ENCODE peak calls at places on chromosomes 1 and 21, in five cellular contexts. W is ascending aorta, A is suprapubic skin, U is fibroblast of pulmonary artery, M is GM12865. Y is an unnamed sample.

GRCh38 chr1:23356451-23356850 is 12.4 kb upstream of the HNRNPR start:
- DNase-seq in M (no peak), U (no peak), W (no peak), A (no peak), Y (no peak)

GRCh38 chr1:246275036-246275435 is 232.0 kb downstream of the SMYD3 start:
- DNase-seq in M (no peak), W (no peak), U (no peak), A (no peak), Y (no peak)

GRCh38 chr1:21217812-21218596 is 41.3 kb upstream of the EIF4G3 start:
- DNase-seq in M (no peak), A (no peak), W (no peak), U (peak), Y (no peak)

GRCh38 chr1:6603424-6603850 is 768 bp upstream of the KLHL21 start:
- DNase-seq in U (peak), A (no peak), W (no peak), M (peak), Y (no peak)

GRCh38 chr1:110494036-110494435 is 24.9 kb downstream of the KCNA10 start:
- DNase-seq in M (no peak), U (no peak), A (no peak), W (no peak), Y (no peak)

GRCh38 chr1:37807220-37807554 is 403 bp upstream of the C1orf122 start:
- DNase-seq in M (no peak), U (no peak), A (no peak), W (no peak), Y (no peak)

GRCh38 chr1:94209425-94209824 is 28.0 kb downstream of the ARHGAP29 start:
- DNase-seq in U (peak), W (no peak), M (no peak), A (no peak), Y (no peak)

GRCh38 chr1:229223498-229223897 is 47.4 kb upstream of the RAB4A start:
- DNase-seq in U (no peak), W (no peak), M (no peak), A (no peak), Y (no peak)

GRCh38 chr1:149848340-149848771 is 51.0 kb upstream of the BOLA1 start:
- DNase-seq in A (no peak), W (no peak), U (no peak), M (no peak), Y (no peak)

GRCh38 chr1:44842763-44843655 is at the start of gene PTCH2:
- DNase-seq in M (peak), U (peak), A (no peak), W (no peak), Y (peak)

GRCh38 chr1:66446261-66447001 is 87.5 kb upstream of the SGIP1 start:
- DNase-seq in A (no peak), U (peak), M (peak), W (no peak), Y (peak)

GRCh38 chr1:210866532-210866931 is 267.4 kb downstream of the KCNH1 start:
- DNase-seq in A (no peak), M (no peak), U (no peak), W (no peak), Y (no peak)

GRCh38 chr1:204560590-204560989 is 44.4 kb downstream of the MDM4 start:
- DNase-seq in A (no peak), U (peak), M (no peak), W (no peak), Y (no peak)

GRCh38 chr1:244273262-244273844 is 178.4 kb downstream of the ADSS2 start:
- DNase-seq in M (no peak), U (no peak), W (no peak), A (no peak), Y (no peak)

GRCh38 chr1:40824591-40825429 is 37.4 kb downstream of the CITED4 start:
- DNase-seq in M (no peak), U (peak), A (no peak), W (no peak), Y (no peak)

GRCh38 chr1:192022839-192023238 is 135.4 kb upstream of the RGS18 start:
- DNase-seq in U (no peak), W (no peak), M (no peak), A (no peak), Y (no peak)

GRCh38 chr21:35563885-35564451 is 496.4 kb downstream of the SETD4 start:
- DNase-seq in U (peak), A (no peak), M (no peak), W (no peak), Y (no peak)

GRCh38 chr1:64933296-64934070 is 32.9 kb downstream of the JAK1 start:
- DNase-seq in U (peak), M (no peak), W (peak), A (no peak), Y (no peak)

GRCh38 chr21:40568756-40569155 is 278.2 kb downstream of the DSCAM start:
- DNase-seq in U (no peak), W (no peak), A (no peak), M (no peak), Y (no peak)

GRCh38 chr1:171113377-171113776 is 22.7 kb downstream of the FMO3 start:
- DNase-seq in U (no peak), W (no peak), M (no peak), A (no peak), Y (no peak)

GRCh38 chr1:106564192-106564591 is 492.3 kb upstream of the PRMT6 start:
- DNase-seq in U (no peak), A (no peak), M (no peak), W (no peak), Y (no peak)

GRCh38 chr21:28771790-28772501 is 220.7 kb downstream of the LTN1 start:
- DNase-seq in U (peak), A (no peak), M (no peak), W (no peak), Y (no peak)

GRCh38 chr1:41870076-41870562 is 48.6 kb downstream of the HIVEP3 start:
- DNase-seq in W (no peak), A (no peak), U (no peak), M (peak), Y (no peak)

GRCh38 chr1:47881505-47882442 is 115.4 kb downstream of the TRABD2B start:
- DNase-seq in U (no peak), W (no peak), M (no peak), A (no peak), Y (no peak)

GRCh38 chr1:168324745-168325425 is 44.2 kb downstream of the TBX19 start:
- DNase-seq in A (no peak), U (no peak), M (no peak), W (no peak), Y (no peak)

GRCh38 chr1:168319691-168320090 is 39.0 kb downstream of the TBX19 start:
- DNase-seq in A (no peak), W (no peak), M (no peak), U (peak), Y (no peak)

GRCh38 chr1:168320149-168320548 is 39.5 kb downstream of the TBX19 start:
- DNase-seq in U (no peak), M (no peak), A (no peak), W (no peak), Y (no peak)

GRCh38 chr1:168320805-168321577 is 40.3 kb downstream of the TBX19 start:
- DNase-seq in A (no peak), U (peak), W (no peak), M (no peak), Y (no peak)

GRCh38 chr1:168321945-168322344 is 41.3 kb downstream of the TBX19 start:
- DNase-seq in M (peak), W (no peak), U (peak), A (no peak), Y (no peak)
- TF ChIP-seq CTCF in M (peak), W (peak), U (peak), A (no peak), Y (peak)

GRCh38 chr1:227787513-227788278 is 27.8 kb upstream of the PRSS38 start:
- DNase-seq in W (peak), U (peak), M (peak), A (peak), Y (peak)

GRCh38 chr1:227789881-227790400 is 25.5 kb upstream of the PRSS38 start:
- DNase-seq in U (no peak), A (peak), M (no peak), W (no peak), Y (no peak)

GRCh38 chr1:227788279-227789041 is 27.0 kb upstream of the PRSS38 start:
- DNase-seq in M (no peak), A (peak), W (no peak), U (peak), Y (peak)

GRCh38 chr1:227790868-227791267 is 24.6 kb upstream of the PRSS38 start:
- DNase-seq in W (no peak), U (no peak), A (no peak), M (no peak), Y (no peak)

GRCh38 chr1:227789042-227789880 is 26.2 kb upstream of the PRSS38 start:
- DNase-seq in W (no peak), U (no peak), M (no peak), A (peak), Y (no peak)
- TF ChIP-seq CTCF in W (no peak), U (peak), M (no peak), A (no peak), Y (no peak)

GRCh38 chr1:3285341-3285740 is 169.1 kb upstream of the ARHGEF16 start:
- DNase-seq in U (no peak), A (no peak), W (no peak), M (no peak), Y (no peak)

GRCh38 chr1:3282656-3283430 is 171.6 kb upstream of the ARHGEF16 start:
- DNase-seq in A (no peak), M (no peak), W (no peak), U (no peak), Y (no peak)

GRCh38 chr1:3282186-3282585 is 172.3 kb upstream of the ARHGEF16 start:
- DNase-seq in U (no peak), M (no peak), W (no peak), A (no peak), Y (no peak)

GRCh38 chr1:3284691-3285090 is 169.8 kb upstream of the ARHGEF16 start:
- DNase-seq in A (no peak), M (no peak), W (no peak), U (no peak), Y (no peak)

DNA sequence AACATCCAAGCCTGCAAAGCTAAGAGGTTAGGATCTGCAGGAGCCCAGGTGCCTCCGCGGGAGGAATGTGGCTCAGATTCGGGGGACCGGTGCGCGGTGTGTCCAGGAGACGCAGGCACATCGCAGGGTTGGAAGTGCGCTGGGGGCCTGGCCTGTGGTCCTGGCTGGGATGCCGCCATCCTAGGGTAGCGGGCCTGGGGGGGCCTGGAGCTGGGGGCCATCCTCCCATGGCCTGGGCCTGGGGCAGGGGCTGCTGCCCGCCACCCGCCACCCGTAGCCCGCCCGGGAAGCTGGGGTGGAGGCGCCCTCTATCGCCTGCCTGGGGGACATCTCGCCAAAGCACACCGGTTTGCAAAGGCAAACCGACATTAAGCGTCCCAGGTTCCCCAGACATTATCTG is 170.6 kb upstream of the ARHGEF16 start:
- DNase-seq in U (peak), M (no peak), W (no peak), A (no peak), Y (no peak)
- TF ChIP-seq CTCF in U (peak), M (peak), W (peak), A (peak), Y (peak)

DNA sequence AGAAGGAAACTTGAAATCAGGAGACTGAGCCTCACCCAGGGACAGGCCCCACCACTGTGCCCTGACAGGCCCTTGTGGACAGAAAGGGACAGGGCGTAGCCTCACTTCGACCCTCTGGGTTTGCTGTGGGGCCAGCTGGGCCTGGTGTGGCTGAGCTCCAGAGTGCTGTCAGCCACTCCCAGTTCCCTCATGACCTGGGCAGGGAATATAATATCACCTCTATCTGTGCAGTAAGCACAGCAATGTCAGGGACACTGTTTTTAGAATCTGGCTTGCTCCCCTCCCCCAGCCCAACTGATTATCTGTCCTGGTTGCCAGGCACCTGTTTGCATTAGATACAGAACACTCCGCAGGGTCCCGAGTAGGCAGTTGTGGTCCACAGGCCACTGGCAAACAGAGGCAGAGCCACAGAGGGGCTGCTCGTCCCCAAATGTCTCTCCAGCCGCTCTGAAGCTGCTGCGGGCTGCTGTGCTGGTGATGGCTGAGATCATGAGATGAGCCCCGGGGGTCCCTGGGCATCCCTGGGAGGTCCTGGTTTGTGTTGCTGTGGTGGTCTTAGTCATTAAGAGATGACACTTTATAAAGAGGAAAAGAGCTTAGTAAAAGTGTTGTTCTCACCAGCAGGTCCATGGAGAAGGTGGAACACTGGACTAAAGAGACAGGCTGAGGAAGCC is 51.6 kb downstream of the ETS2 start:
- DNase-seq in W (no peak), A (no peak), M (no peak), U (no peak), Y (no peak)
- TF ChIP-seq CTCF in W (no peak), A (no peak), M (no peak), U (no peak), Y (no peak)

GRCh38 chr1:205858141-205858961 is 8.4 kb upstream of the PM20D1 start:
- DNase-seq in W (no peak), M (peak), A (no peak), U (no peak), Y (no peak)
- TF ChIP-seq CTCF in W (no peak), M (no peak), A (no peak), U (no peak), Y (no peak)

GRCh38 chr1:13889495-13889894 is 189.5 kb downstream of the PRDM2 start:
- DNase-seq in A (no peak), U (no peak), M (no peak), W (no peak), Y (no peak)
- TF ChIP-seq CTCF in A (no peak), U (no peak), M (no peak), W (no peak), Y (no peak)

GRCh38 chr1:161119017-161119378 is 1.1 kb downstream of the NIT1 start:
- DNase-seq in W (no peak), M (peak), U (peak), A (no peak), Y (no peak)
- TF ChIP-seq CTCF in W (no peak), M (peak), U (no peak), A (no peak), Y (no peak)